ENCODE peak calls at places on chromosomes 16 and 17, in six cellular contexts. U, G, Q, D, I and T are unnamed samples.
A peak's percentile ranks its signal among the peaks of the same experiment; 100 is the strongest.

GRCh38 chr16:58449768-58450167 is 50.2 kb upstream of the NDRG4 start:
- DNase-seq in U (no peak), I (no peak), G (no peak), D (no peak), Q (no peak), T (no peak)

GRCh38 chr16:181668-182021 is 1.4 kb downstream of the HBQ1 start:
- DNase-seq in G (peak; percentile 20), Q (no peak), I (no peak), D (no peak), U (no peak), T (no peak)

GRCh38 chr17:54891176-54891821 is 9.4 kb upstream of the TOM1L1 start:
- DNase-seq in U (peak; percentile 78), Q (peak; percentile 57), G (peak; percentile 86), I (no peak), D (peak; percentile 29), T (peak; percentile 75)

GRCh38 chr17:41738077-41738800 is 3.8 kb upstream of the HAP1 start:
- DNase-seq in D (peak; percentile 87), Q (peak; percentile 80), G (peak; percentile 79), I (peak; percentile 78), U (peak; percentile 83), T (peak; percentile 88)

GRCh38 chr16:2090819-2091721 is 43.3 kb downstream of the TSC2 start:
- DNase-seq in I (no peak), Q (peak; percentile 60), G (peak; percentile 73), D (no peak), U (peak; percentile 87), T (peak; percentile 15)

GRCh38 chr17:5263441-5263840 is 18.6 kb upstream of the RABEP1 start:
- DNase-seq in I (no peak), U (no peak), Q (no peak), G (no peak), D (no peak), T (no peak)

GRCh38 chr17:76353004-76353598 is 615 bp downstream of the PRPSAP1 start:
- DNase-seq in I (peak; percentile 6), G (no peak), Q (no peak), D (no peak), U (peak; percentile 17), T (no peak)

GRCh38 chr16:29729116-29729521 is 16.7 kb downstream of the C16orf54 start:
- DNase-seq in U (peak; percentile 69), G (peak; percentile 60), I (no peak), Q (peak; percentile 45), D (peak; percentile 45), T (peak; percentile 85)

GRCh38 chr16:1488619-1489018 is at the start of gene PTX4:
- DNase-seq in Q (no peak), U (no peak), D (no peak), I (no peak), G (no peak), T (no peak)